ENCODE peak calls at places on chromosomes 5 and 9, in ten cellular contexts. M is fibroblast of lung, I is esophagus squamous epithelium, H is MM.1S, G is uterus, P is GM13977, J is hepatocyte, Q is cardiac muscle cell, E is Calu3, O is fibroblast of pulmonary artery. Z is an unnamed sample.
A peak's percentile ranks its signal among the peaks of the same experiment; 100 is the strongest.

GRCh38 chr5:151315998-151316597 is 12.5 kb upstream of the SLC36A3 start:
- DNase-seq in G (peak; percentile 58), O (peak; percentile 84), I (no peak), E (peak; percentile 88), P (peak; percentile 78), J (peak; percentile 87), M (peak; percentile 45), Q (peak; percentile 88), H (peak; percentile 73), Z (peak; percentile 80)

GRCh38 chr5:100643473-100643872 is 108.3 kb downstream of the FAM174A start:
- DNase-seq in E (no peak), O (peak; percentile 69), H (no peak), P (no peak), J (no peak), I (no peak), M (peak; percentile 64), Q (peak; percentile 15), G (no peak), Z (no peak)

GRCh38 chr5:1510151-1510561 is 13.6 kb downstream of the LPCAT1 start:
- DNase-seq in O (no peak), I (no peak), J (no peak), G (peak; percentile 4), M (no peak), Q (no peak), H (no peak), E (no peak), P (no peak), Z (no peak)

GRCh38 chr5:26761040-26761439 is 277.3 kb downstream of the CDH9 start:
- DNase-seq in I (no peak), E (no peak), P (no peak), J (no peak), H (no peak), M (no peak), G (no peak), Q (no peak), O (no peak), Z (no peak)

GRCh38 chr5:37869221-37869620 is 29.4 kb upstream of the GDNF start:
- DNase-seq in O (no peak), E (no peak), I (no peak), Q (no peak), P (no peak), J (no peak), H (no peak), G (no peak), M (no peak), Z (no peak)

GRCh38 chr9:34555435-34556230 is 32.8 kb upstream of the ENHO start:
- DNase-seq in P (no peak), O (no peak), E (no peak), I (no peak), M (no peak), Q (no peak), H (no peak), G (no peak), J (no peak), Z (no peak)

GRCh38 chr5:150672237-150672883 is 11.3 kb downstream of the MYOZ3 start:
- DNase-seq in P (peak; percentile 49), Q (peak; percentile 35), I (no peak), J (peak; percentile 56), H (no peak), M (peak; percentile 52), E (peak; percentile 38), O (no peak), G (peak; percentile 53), Z (no peak)

GRCh38 chr5:157866536-157866935 is 7.6 kb upstream of the CLINT1 start:
- DNase-seq in E (no peak), I (no peak), O (no peak), J (peak; percentile 17), H (no peak), M (no peak), P (no peak), Q (no peak), G (no peak), Z (no peak)

GRCh38 chr5:142114686-142115085 is 6.1 kb downstream of the NDFIP1 start:
- DNase-seq in O (no peak), M (no peak), J (no peak), H (no peak), I (no peak), Q (no peak), G (no peak), P (no peak), E (peak; percentile 8), Z (no peak)

GRCh38 chr9:137945581-137945980 is 68.0 kb downstream of the CACNA1B start:
- DNase-seq in G (no peak), E (no peak), O (no peak), I (no peak), P (no peak), J (no peak), Q (no peak), H (no peak), M (no peak), Z (no peak)

GRCh38 chr5:6875376-6875775 is 162.1 kb downstream of the TENT4A start:
- DNase-seq in I (no peak), G (no peak), E (peak; percentile 73), Q (no peak), H (no peak), O (no peak), M (no peak), J (peak; percentile 38), P (no peak), Z (no peak)

GRCh38 chr9:121753802-121754654 is 102.6 kb downstream of the DAB2IP start:
- DNase-seq in M (no peak), G (no peak), O (no peak), I (no peak), P (no peak), E (no peak), J (no peak), Q (no peak), H (no peak), Z (no peak)

GRCh38 chr5:170232786-170233185 is at the start of gene C5orf58:
- DNase-seq in Q (no peak), I (no peak), J (no peak), O (no peak), P (no peak), M (no peak), G (no peak), H (no peak), E (no peak), Z (no peak)

GRCh38 chr5:61598140-61598539 is 266.1 kb downstream of the ZSWIM6 start:
- DNase-seq in I (no peak), P (no peak), Q (no peak), J (no peak), H (no peak), M (no peak), G (no peak), O (no peak), E (no peak), Z (no peak)

GRCh38 chr9:125594211-125594610 is 112.8 kb downstream of the MAPKAP1 start:
- DNase-seq in P (no peak), H (no peak), I (no peak), O (no peak), J (no peak), M (no peak), Q (no peak), E (no peak), G (no peak), Z (no peak)

GRCh38 chr5:69213513-69214215 is 21.0 kb upstream of the CDK7 start:
- DNase-seq in H (no peak), Q (peak; percentile 55), I (no peak), E (no peak), O (peak; percentile 71), J (peak; percentile 28), P (no peak), M (peak; percentile 62), G (no peak), Z (no peak)

GRCh38 chr9:602716-603115 is 238.8 kb upstream of the DMRT1 start:
- DNase-seq in H (no peak), E (no peak), Q (no peak), M (no peak), I (no peak), O (no peak), P (no peak), J (no peak), G (no peak), Z (no peak)

GRCh38 chr9:82410891-82411290 is 422.3 kb downstream of the SPATA31D1 start:
- DNase-seq in Q (no peak), J (no peak), G (no peak), E (no peak), I (no peak), P (no peak), M (no peak), O (no peak), H (no peak), Z (no peak)

GRCh38 chr5:96703985-96704384 is 41.8 kb downstream of the CAST start:
- DNase-seq in G (no peak), O (no peak), E (no peak), P (peak; percentile 17), M (no peak), H (no peak), J (no peak), Q (no peak), I (no peak), Z (no peak)
- TF ChIP-seq CTCF in G (no peak), O (no peak), E (no peak), P (no peak), M (no peak), H (no peak), J (no peak), Q (no peak), I (no peak), Z (no peak)

GRCh38 chr5:11619339-11620028 is 284.8 kb downstream of the CTNND2 start:
- DNase-seq in M (peak; percentile 48), E (peak; percentile 18), O (no peak), J (peak; percentile 41), I (no peak), P (no peak), G (no peak), Q (no peak), H (no peak), Z (no peak)
- TF ChIP-seq CTCF in M (no peak), E (no peak), O (no peak), J (peak; percentile 59), I (no peak), P (no peak), G (no peak), Q (no peak), H (no peak), Z (no peak)

GRCh38 chr9:95276395-95276954 is 41.0 kb downstream of the FANCC start:
- DNase-seq in G (no peak), O (no peak), J (no peak), E (no peak), M (no peak), H (no peak), Q (no peak), I (no peak), P (no peak), Z (no peak)
- TF ChIP-seq CTCF in G (no peak), O (no peak), J (no peak), E (no peak), M (no peak), H (no peak), Q (no peak), I (no peak), P (no peak), Z (no peak)

DNA sequence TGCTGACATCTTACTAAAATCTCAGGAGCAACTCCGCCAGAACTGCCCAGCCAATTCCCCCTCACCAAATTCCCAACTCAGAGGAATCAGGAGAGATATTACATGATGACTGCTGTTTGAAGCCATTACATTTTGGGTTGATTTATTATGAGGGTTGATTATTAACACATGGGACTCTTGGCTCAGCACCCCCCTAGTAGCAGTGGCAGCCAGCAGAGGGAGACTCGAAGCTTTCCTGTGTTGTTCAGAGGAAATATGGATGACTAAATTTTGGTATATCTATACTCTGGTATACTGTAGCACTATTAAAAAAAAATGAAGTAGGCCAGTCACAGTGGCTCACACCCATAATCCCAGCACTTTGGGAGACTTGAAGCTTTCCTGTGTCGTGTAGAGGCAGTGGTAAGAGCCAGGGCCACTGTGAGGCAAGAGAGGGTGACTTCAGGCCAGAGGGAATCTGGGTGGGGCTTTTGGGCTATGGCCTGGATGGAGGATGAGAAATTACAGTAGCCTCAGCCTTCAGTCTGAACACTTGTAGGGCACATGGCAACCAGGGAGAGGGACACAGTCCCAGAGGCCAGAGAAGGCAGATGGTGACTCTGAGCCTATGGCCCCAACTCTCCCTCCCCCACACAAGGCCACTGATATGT is 111.4 kb downstream of the LHX2 start:
- DNase-seq in H (no peak), E (peak; percentile 29), I (no peak), P (no peak), G (no peak), O (peak; percentile 46), Q (peak; percentile 50), M (no peak), J (no peak), Z (no peak)
- TF ChIP-seq CTCF in H (peak; percentile 31), E (no peak), I (no peak), P (peak; percentile 46), G (no peak), O (peak; percentile 62), Q (peak; percentile 63), M (peak; percentile 67), J (peak; percentile 35), Z (peak; percentile 33)